ENCODE peak calls at places on chromosomes 2 and 18, in nine cellular contexts. One of them, this sample, is unnamed. For H3K4me1, the result is how much of the 10 kb centered on the place peaks cover.

GRCh38 chr2:18987592-18988073 is 370.8 kb downstream of the OSR1 start:
- DNase-seq in tibial nerve: peak
- DNase-seq in sigmoid colon: peak
- DNase-seq in heart left ventricle: peak
- DNase-seq in adrenal gland: peak
- DNase-seq in prostate gland: peak
- DNase-seq in right lobe of liver: no peak
- DNase-seq in HepG2: peak
- DNase-seq in Peyer's patch: peak
- DNase-seq in this sample: peak

GRCh38 chr2:236866542-236867340 is 218.9 kb upstream of the COPS8 start:
- DNase-seq in right lobe of liver: no peak
- DNase-seq in heart left ventricle: no peak
- DNase-seq in Peyer's patch: peak
- DNase-seq in tibial nerve: no peak
- DNase-seq in adrenal gland: peak
- DNase-seq in sigmoid colon: peak
- DNase-seq in prostate gland: no peak
- DNase-seq in HepG2: no peak
- DNase-seq in this sample: peak

GRCh38 chr2:68449395-68449678 is 17.8 kb downstream of the FBXO48 start:
- DNase-seq in heart left ventricle: no peak
- DNase-seq in tibial nerve: no peak
- DNase-seq in adrenal gland: peak
- DNase-seq in HepG2: no peak
- DNase-seq in Peyer's patch: no peak
- DNase-seq in right lobe of liver: no peak
- DNase-seq in sigmoid colon: no peak
- DNase-seq in prostate gland: no peak
- DNase-seq in this sample: no peak

GRCh38 chr2:184562532-184562931 is 35.8 kb upstream of the ZNF804A start:
- DNase-seq in prostate gland: no peak
- DNase-seq in adrenal gland: no peak
- DNase-seq in tibial nerve: no peak
- DNase-seq in heart left ventricle: no peak
- DNase-seq in Peyer's patch: no peak
- DNase-seq in HepG2: no peak
- DNase-seq in right lobe of liver: no peak
- DNase-seq in sigmoid colon: no peak
- DNase-seq in this sample: no peak

GRCh38 chr18:61414116-61414515 is 80.9 kb downstream of the CDH20 start:
- DNase-seq in right lobe of liver: no peak
- DNase-seq in heart left ventricle: no peak
- DNase-seq in Peyer's patch: no peak
- DNase-seq in sigmoid colon: no peak
- DNase-seq in tibial nerve: no peak
- DNase-seq in prostate gland: no peak
- DNase-seq in HepG2: no peak
- DNase-seq in adrenal gland: no peak
- DNase-seq in this sample: no peak

GRCh38 chr2:105787376-105788318 is 42.9 kb downstream of the NCK2 start:
- DNase-seq in right lobe of liver: no peak
- DNase-seq in heart left ventricle: no peak
- DNase-seq in adrenal gland: no peak
- DNase-seq in Peyer's patch: no peak
- DNase-seq in sigmoid colon: no peak
- DNase-seq in HepG2: no peak
- DNase-seq in tibial nerve: no peak
- DNase-seq in prostate gland: no peak
- DNase-seq in this sample: no peak

GRCh38 chr2:241812730-241813079 is 3.7 kb downstream of the NEU4 start:
- DNase-seq in sigmoid colon: no peak
- DNase-seq in prostate gland: no peak
- DNase-seq in heart left ventricle: no peak
- DNase-seq in Peyer's patch: no peak
- DNase-seq in tibial nerve: peak
- DNase-seq in HepG2: no peak
- DNase-seq in right lobe of liver: no peak
- DNase-seq in adrenal gland: no peak
- DNase-seq in this sample: no peak

GRCh38 chr2:16777123-16777872 is 111.7 kb upstream of the CYRIA start:
- DNase-seq in sigmoid colon: no peak
- DNase-seq in tibial nerve: no peak
- DNase-seq in HepG2: no peak
- DNase-seq in heart left ventricle: no peak
- DNase-seq in Peyer's patch: no peak
- DNase-seq in adrenal gland: no peak
- DNase-seq in prostate gland: no peak
- DNase-seq in right lobe of liver: no peak
- DNase-seq in this sample: no peak

DNA sequence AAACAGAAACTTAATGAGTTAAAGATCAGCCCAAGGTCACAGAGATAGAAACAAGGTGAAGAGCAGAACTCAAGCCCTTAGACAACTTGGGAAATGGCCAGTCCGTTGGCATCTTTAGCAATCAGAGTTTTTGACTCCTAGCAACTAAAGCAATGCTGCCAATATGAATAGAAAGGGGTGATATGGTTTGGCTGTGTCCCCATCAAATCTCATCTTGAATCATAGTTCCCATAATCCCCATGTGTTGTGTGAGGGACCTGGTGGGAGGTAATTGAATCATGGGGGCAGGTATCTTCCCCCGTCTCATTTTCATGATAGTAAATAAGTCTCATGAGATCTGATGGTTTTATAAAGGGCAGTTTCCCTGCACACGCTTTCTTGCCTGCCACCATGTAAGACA is 170.2 kb downstream of the DDX1 start:
- DNase-seq in adrenal gland: no peak
- DNase-seq in Peyer's patch: no peak
- DNase-seq in prostate gland: no peak
- DNase-seq in sigmoid colon: no peak
- DNase-seq in HepG2: no peak
- DNase-seq in tibial nerve: no peak
- DNase-seq in heart left ventricle: no peak
- DNase-seq in right lobe of liver: no peak
- DNase-seq in this sample: no peak
- H3K27ac ChIP-seq in adrenal gland: no peak
- H3K27ac ChIP-seq in Peyer's patch: no peak
- H3K27ac ChIP-seq in prostate gland: no peak
- H3K27ac ChIP-seq in sigmoid colon: no peak
- H3K27ac ChIP-seq in HepG2: no peak
- H3K27ac ChIP-seq in tibial nerve: no peak
- H3K27ac ChIP-seq in heart left ventricle: no peak
- H3K27ac ChIP-seq in right lobe of liver: no peak
- H3K27ac ChIP-seq in this sample: no peak

GRCh38 chr2:113894156-113894743 is 4.4 kb downstream of the ACTR3 start:
- DNase-seq in right lobe of liver: no peak
- DNase-seq in prostate gland: peak
- DNase-seq in HepG2: peak
- DNase-seq in heart left ventricle: no peak
- DNase-seq in Peyer's patch: no peak
- DNase-seq in tibial nerve: no peak
- DNase-seq in adrenal gland: no peak
- DNase-seq in sigmoid colon: no peak
- DNase-seq in this sample: no peak

GRCh38 chr2:113891265-113891959 is 1.5 kb downstream of the ACTR3 start:
- DNase-seq in adrenal gland: no peak
- DNase-seq in heart left ventricle: no peak
- DNase-seq in HepG2: no peak
- DNase-seq in sigmoid colon: no peak
- DNase-seq in prostate gland: no peak
- DNase-seq in tibial nerve: no peak
- DNase-seq in right lobe of liver: no peak
- DNase-seq in Peyer's patch: no peak
- DNase-seq in this sample: no peak

GRCh38 chr2:113890253-113891235 is 655 bp downstream of the ACTR3 start:
- DNase-seq in prostate gland: peak
- DNase-seq in heart left ventricle: peak
- DNase-seq in adrenal gland: peak
- DNase-seq in right lobe of liver: peak
- DNase-seq in Peyer's patch: peak
- DNase-seq in tibial nerve: peak
- DNase-seq in HepG2: peak
- DNase-seq in sigmoid colon: peak
- DNase-seq in this sample: peak

GRCh38 chr2:113889471-113890252 is at the start of gene ACTR3:
- DNase-seq in adrenal gland: peak
- DNase-seq in right lobe of liver: peak
- DNase-seq in HepG2: peak
- DNase-seq in prostate gland: peak
- DNase-seq in tibial nerve: peak
- DNase-seq in sigmoid colon: peak
- DNase-seq in Peyer's patch: peak
- DNase-seq in heart left ventricle: peak
- DNase-seq in this sample: peak

DNA sequence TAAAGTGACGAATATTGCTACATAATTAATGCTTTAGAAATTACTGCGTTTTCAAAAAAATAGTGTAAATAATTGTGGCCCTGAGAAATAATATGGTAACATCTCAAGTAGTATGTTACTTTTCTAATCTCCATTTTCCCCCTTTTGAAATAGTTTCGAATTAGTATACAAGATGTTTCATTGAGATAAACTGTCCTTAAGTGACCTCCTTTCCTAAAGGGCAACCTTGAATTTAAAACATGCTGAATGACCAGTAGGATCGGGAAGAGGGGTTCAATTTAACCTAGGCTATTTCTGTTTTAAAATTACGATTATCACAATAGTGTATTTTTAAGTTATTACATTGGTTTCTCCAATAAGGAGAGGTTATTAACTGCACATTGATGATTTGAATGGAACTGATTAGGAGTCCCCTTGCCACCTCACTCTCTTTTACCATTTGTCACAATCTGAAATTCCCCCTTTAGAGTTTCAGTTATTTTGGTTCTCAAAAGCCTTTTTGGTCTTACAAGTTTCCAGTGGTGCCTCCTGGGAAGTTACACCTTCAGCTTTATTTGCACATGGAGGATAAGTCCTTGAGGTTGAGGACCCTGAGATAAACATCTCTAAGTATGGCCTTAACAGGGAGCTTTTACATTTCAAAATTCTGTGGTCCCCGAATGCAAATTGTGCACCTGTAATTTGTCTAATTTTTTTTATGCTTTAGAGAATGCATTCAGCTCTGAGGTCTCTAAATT is 2.3 kb downstream of the ACTR3 start:
- DNase-seq in HepG2: no peak
- DNase-seq in right lobe of liver: no peak
- DNase-seq in tibial nerve: no peak
- DNase-seq in sigmoid colon: no peak
- DNase-seq in prostate gland: no peak
- DNase-seq in heart left ventricle: no peak
- DNase-seq in Peyer's patch: no peak
- DNase-seq in adrenal gland: no peak
- DNase-seq in this sample: no peak
- H3K4me1 ChIP-seq in HepG2: half or more
- H3K4me1 ChIP-seq in right lobe of liver: under half
- H3K4me1 ChIP-seq in tibial nerve: under half
- H3K4me1 ChIP-seq in sigmoid colon: half or more
- H3K4me1 ChIP-seq in prostate gland: under half
- H3K4me1 ChIP-seq in heart left ventricle: half or more
- H3K4me1 ChIP-seq in Peyer's patch: half or more
- H3K4me1 ChIP-seq in adrenal gland: under half
- H3K4me1 ChIP-seq in this sample: under half

DNA sequence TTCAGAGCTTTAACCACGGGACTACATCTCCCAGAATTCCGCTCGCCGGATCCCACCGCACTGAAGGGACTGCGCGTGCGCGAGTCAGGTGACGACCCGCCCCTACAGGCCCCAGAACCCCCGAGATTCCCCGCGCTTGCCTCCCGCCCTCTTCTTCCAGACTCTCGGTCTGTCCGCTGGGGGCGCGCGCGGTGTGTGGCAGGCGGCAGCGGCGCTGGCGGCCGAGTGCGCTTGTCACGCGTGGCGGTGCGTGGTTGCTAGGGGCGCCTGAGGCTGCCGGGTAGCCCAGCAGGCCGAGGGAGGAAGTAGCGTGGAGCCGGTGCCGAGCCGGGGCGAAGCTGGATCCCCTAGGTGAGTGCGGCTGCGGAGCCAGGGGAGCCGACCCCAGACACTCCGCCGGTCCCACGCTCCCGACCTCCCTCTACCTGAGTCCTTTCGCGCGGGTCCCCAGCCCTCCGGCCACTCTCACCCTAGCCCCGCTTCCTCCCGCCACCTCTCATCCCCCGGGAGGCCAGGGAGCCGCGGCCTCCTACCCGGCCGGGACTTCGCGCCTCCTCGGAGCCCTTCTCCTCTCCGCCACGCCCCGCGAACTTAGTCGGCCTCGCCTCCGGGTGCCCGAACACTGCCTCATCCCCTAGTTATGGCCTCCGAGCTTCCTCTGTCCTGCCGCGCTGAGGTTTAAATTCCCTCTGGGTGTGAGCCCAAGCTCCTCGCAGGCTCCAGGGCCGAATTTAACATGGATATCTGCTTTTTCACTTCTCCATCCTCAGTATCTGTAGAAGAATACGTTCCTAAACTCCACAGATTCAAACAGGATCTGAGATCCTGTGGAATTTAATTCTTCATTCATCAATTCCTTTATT is at the start of gene TTLL4:
- DNase-seq in right lobe of liver: peak
- DNase-seq in heart left ventricle: peak
- DNase-seq in prostate gland: peak
- DNase-seq in tibial nerve: peak
- DNase-seq in sigmoid colon: peak
- DNase-seq in HepG2: peak
- DNase-seq in Peyer's patch: peak
- DNase-seq in adrenal gland: peak
- DNase-seq in this sample: peak
- TF ChIP-seq POLR2A in right lobe of liver: peak
- TF ChIP-seq POLR2A in heart left ventricle: no peak
- TF ChIP-seq POLR2A in prostate gland: peak
- TF ChIP-seq POLR2A in tibial nerve: peak
- TF ChIP-seq POLR2A in sigmoid colon: peak
- TF ChIP-seq POLR2A in HepG2: peak
- TF ChIP-seq POLR2A in Peyer's patch: peak
- TF ChIP-seq POLR2A in adrenal gland: peak
- TF ChIP-seq POLR2A in this sample: peak

GRCh38 chr2:162343824-162344616 is at the start of gene GCA:
- DNase-seq in HepG2: peak
- DNase-seq in prostate gland: peak
- DNase-seq in right lobe of liver: peak
- DNase-seq in heart left ventricle: peak
- DNase-seq in tibial nerve: peak
- DNase-seq in sigmoid colon: peak
- DNase-seq in Peyer's patch: peak
- DNase-seq in adrenal gland: peak
- DNase-seq in this sample: peak
- H3K27ac ChIP-seq in HepG2: peak
- H3K27ac ChIP-seq in prostate gland: peak
- H3K27ac ChIP-seq in right lobe of liver: peak
- H3K27ac ChIP-seq in heart left ventricle: no peak
- H3K27ac ChIP-seq in tibial nerve: peak
- H3K27ac ChIP-seq in sigmoid colon: peak
- H3K27ac ChIP-seq in Peyer's patch: peak
- H3K27ac ChIP-seq in adrenal gland: peak
- H3K27ac ChIP-seq in this sample: peak

GRCh38 chr2:66805136-66805535 is 370.2 kb downstream of the MEIS1 start:
- DNase-seq in tibial nerve: no peak
- DNase-seq in heart left ventricle: no peak
- DNase-seq in adrenal gland: no peak
- DNase-seq in Peyer's patch: no peak
- DNase-seq in HepG2: no peak
- DNase-seq in prostate gland: no peak
- DNase-seq in right lobe of liver: no peak
- DNase-seq in sigmoid colon: peak
- DNase-seq in this sample: no peak
- H3K4me1 ChIP-seq in tibial nerve: under half
- H3K4me1 ChIP-seq in heart left ventricle: under half
- H3K4me1 ChIP-seq in adrenal gland: under half
- H3K4me1 ChIP-seq in Peyer's patch: under half
- H3K4me1 ChIP-seq in HepG2: under half
- H3K4me1 ChIP-seq in prostate gland: under half
- H3K4me1 ChIP-seq in right lobe of liver: under half
- H3K4me1 ChIP-seq in sigmoid colon: under half
- H3K4me1 ChIP-seq in this sample: under half